ENCODE peak calls at places on chromosomes 16 and 17, in six cellular contexts. H is skeletal muscle cell, O is H1, E is osteoblast, Y is fibroblast of lung, T is PC-9. I is an unnamed sample.

GRCh38 chr17:76307299-76307965 is 644 bp downstream of the QRICH2 start:
- DNase-seq in Y (no peak), H (no peak), O (no peak), E (peak; percentile 32), T (no peak), I (no peak)

GRCh38 chr17:83053779-83054451 is 25.5 kb upstream of the METRNL start:
- DNase-seq in E (peak; percentile 51), T (no peak), Y (no peak), H (no peak), O (no peak), I (no peak)

GRCh38 chr16:28082624-28083023 is 19.1 kb upstream of the GSG1L start:
- DNase-seq in H (no peak), O (no peak), E (peak; percentile 11), Y (no peak), T (peak; percentile 22), I (no peak)

GRCh38 chr17:48555183-48555615 is 10.3 kb upstream of the HOXB2 start:
- DNase-seq in T (no peak), H (peak; percentile 74), E (no peak), O (no peak), Y (peak; percentile 99), I (no peak)

GRCh38 chr16:867421-868385 is 67.2 kb upstream of the GNG13 start:
- DNase-seq in O (no peak), E (peak; percentile 70), H (no peak), T (no peak), Y (no peak), I (no peak)

GRCh38 chr16:10189861-10190390 is 7.7 kb upstream of the GRIN2A start:
- DNase-seq in Y (no peak), H (no peak), O (no peak), T (no peak), E (no peak), I (no peak)

GRCh38 chr16:24851700-24852099 is 5.9 kb downstream of the SLC5A11 start:
- DNase-seq in T (no peak), Y (peak; percentile 75), E (no peak), O (no peak), H (no peak), I (no peak)

GRCh38 chr17:15963670-15964110 is 18.8 kb downstream of the ADORA2B start:
- DNase-seq in E (no peak), Y (peak; percentile 91), H (no peak), T (peak; percentile 94), O (no peak), I (no peak)

GRCh38 chr17:75878174-75878998 is at the start of gene TRIM47:
- DNase-seq in T (peak; percentile 74), H (no peak), Y (peak; percentile 65), E (peak; percentile 94), O (no peak), I (no peak)

GRCh38 chr16:70588565-70588964 is 57.8 kb upstream of the IL34 start:
- DNase-seq in E (no peak), H (no peak), Y (peak; percentile 38), T (no peak), O (no peak), I (no peak)

GRCh38 chr16:56549744-56550385 is 15.0 kb upstream of the MT4 start:
- DNase-seq in E (no peak), T (no peak), O (no peak), Y (peak; percentile 6), H (no peak), I (no peak)

GRCh38 chr16:21626659-21627277 is 25.6 kb downstream of the IGSF6 start:
- DNase-seq in T (peak; percentile 34), Y (peak; percentile 83), E (peak; percentile 83), H (peak; percentile 93), O (no peak), I (peak; percentile 78)

GRCh38 chr16:17526956-17527355 is 56.2 kb upstream of the XYLT1 start:
- DNase-seq in H (no peak), O (no peak), E (no peak), T (no peak), Y (no peak), I (no peak)

GRCh38 chr16:15855704-15856003 is 1.2 kb downstream of the MYH11 start:
- DNase-seq in E (no peak), H (no peak), O (no peak), Y (no peak), T (no peak), I (no peak)

GRCh38 chr17:30588798-30589247 is 111.6 kb downstream of the GOSR1 start:
- DNase-seq in T (no peak), O (no peak), Y (no peak), H (no peak), E (no peak), I (no peak)

GRCh38 chr17:77501101-77501566 is 360.4 kb downstream of the SEC14L1 start:
- DNase-seq in H (no peak), T (no peak), O (no peak), Y (no peak), E (peak; percentile 95), I (peak; percentile 39)

GRCh38 chr17:32445976-32446375 is 1.7 kb downstream of the PSMD11 start:
- DNase-seq in O (no peak), E (peak; percentile 30), T (no peak), H (no peak), Y (peak; percentile 62), I (no peak)
- H3K4me3 ChIP-seq in O (peak overlapping the region; percentile 98), E (peak overlapping the region; percentile 88), T (peak overlapping the region; percentile 99), H (peak overlapping the region; percentile 95), Y (peak overlapping the region; percentile 78), I (peak overlapping the region; percentile 95)

GRCh38 chr16:49443576-49443975 is 70.0 kb downstream of the C16orf78 start:
- DNase-seq in H (no peak), T (no peak), O (no peak), Y (no peak), E (no peak), I (no peak)

GRCh38 chr16:49442805-49443204 is 69.2 kb downstream of the C16orf78 start:
- DNase-seq in H (no peak), O (no peak), T (no peak), Y (no peak), E (no peak), I (no peak)

GRCh38 chr16:49439676-49440075 is 66.1 kb downstream of the C16orf78 start:
- DNase-seq in E (no peak), Y (no peak), H (no peak), O (no peak), T (no peak), I (no peak)

GRCh38 chr16:49440156-49441065 is 66.8 kb downstream of the C16orf78 start:
- DNase-seq in Y (no peak), O (no peak), H (no peak), T (no peak), E (no peak), I (no peak)

DNA sequence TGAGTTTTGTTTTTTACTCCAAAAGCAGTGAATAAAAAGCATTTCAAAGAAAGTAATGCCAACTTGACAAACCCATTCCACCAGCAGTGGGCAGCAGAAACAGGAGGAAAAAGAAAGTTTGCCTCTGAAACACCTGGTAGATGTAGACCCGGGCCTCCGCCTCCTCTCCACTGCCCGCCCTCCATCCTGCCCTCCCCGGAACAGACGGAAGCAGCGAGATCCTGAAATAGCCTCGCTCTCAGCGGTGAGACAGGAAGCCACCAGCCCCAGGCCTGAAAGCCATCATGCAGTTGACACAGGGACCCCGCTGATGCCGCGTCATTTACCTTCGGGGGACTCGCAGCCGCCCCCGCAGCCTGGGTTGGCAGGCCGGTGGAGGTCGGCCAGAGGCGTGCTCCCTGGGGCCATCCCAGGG is 67.8 kb downstream of the C16orf78 start:
- DNase-seq in H (no peak), T (no peak), E (no peak), O (no peak), Y (no peak), I (peak; percentile 94)
- H3K4me3 ChIP-seq in H (no peak overlapping the region), T (no peak overlapping the region), E (no peak overlapping the region), O (no peak overlapping the region), Y (no peak overlapping the region), I (peak overlapping the region; percentile 50)

DNA sequence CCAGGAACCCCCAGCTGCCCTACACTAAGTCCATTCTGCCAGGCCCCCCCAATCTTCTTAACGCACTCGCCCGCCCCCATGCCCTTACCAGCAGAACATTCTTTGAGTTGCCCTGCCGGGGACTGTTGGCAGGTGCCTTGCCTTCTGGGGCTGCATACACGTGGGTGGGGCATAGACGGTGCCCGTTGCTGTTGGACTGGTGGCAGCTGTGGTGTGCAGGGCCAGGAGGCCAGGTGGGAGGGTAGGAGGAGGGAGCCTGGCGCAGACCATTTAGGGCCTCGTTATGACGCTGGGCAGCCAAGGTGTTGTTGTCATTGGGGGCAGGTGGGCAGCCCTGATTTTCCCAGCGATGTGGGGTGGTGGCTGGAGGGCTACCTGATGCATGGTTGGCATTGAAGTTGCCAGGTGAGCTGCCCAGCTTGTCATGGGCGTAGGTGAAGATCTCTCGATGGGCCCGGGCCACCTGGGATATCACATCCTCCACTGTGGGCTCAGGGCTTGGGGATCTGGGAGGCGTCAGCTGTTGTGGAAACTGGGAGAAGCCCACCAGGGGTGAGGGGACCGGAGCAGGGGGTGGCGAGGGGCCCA is 4.9 kb downstream of the NR1D1 start:
- DNase-seq in T (no peak), H (no peak), Y (no peak), O (no peak), E (peak; percentile 21), I (no peak)
- H3K4me3 ChIP-seq in T (no peak overlapping the region), H (no peak overlapping the region), Y (no peak overlapping the region), O (no peak overlapping the region), E (no peak overlapping the region), I (no peak overlapping the region)

GRCh38 chr17:69871318-69871717 is 203.7 kb upstream of the KCNJ16 start:
- DNase-seq in Y (no peak), O (no peak), T (no peak), H (no peak), E (no peak), I (no peak)

GRCh38 chr17:69870751-69871199 is 204.2 kb upstream of the KCNJ16 start:
- DNase-seq in Y (peak; percentile 69), T (no peak), E (no peak), H (peak; percentile 30), O (peak; percentile 15), I (no peak)

GRCh38 chr17:69872675-69873262 is 202.3 kb upstream of the KCNJ16 start:
- DNase-seq in T (no peak), H (no peak), O (no peak), Y (no peak), E (no peak), I (no peak)

GRCh38 chr17:69869667-69870066 is 205.4 kb upstream of the KCNJ16 start:
- DNase-seq in O (no peak), T (no peak), E (no peak), H (no peak), Y (no peak), I (no peak)

DNA sequence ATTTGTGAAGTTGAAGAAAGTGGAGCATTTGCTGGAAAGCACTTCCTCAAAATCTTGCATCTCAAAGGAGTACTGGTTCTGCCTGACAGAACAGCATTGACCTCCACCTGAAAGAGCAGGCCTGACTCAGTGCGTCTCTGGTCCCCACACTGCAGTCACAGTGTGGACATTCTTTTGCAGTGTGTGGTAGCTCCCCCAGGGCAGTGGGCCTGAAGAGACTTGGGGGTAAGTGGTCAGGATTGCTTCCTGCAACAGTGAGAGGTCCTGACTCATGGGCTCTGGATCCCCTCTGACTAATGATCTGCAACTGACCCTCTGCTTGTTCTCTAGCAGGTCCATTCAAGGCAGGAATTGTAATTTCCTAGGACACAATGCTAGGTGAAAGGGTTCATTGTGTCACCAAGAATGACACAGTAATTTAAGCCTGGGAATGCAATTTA is 204.9 kb upstream of the KCNJ16 start:
- DNase-seq in H (peak; percentile 37), T (no peak), O (peak; percentile 50), E (peak; percentile 45), Y (peak; percentile 94), I (no peak)
- H3K4me3 ChIP-seq in H (no peak overlapping the region), T (no peak overlapping the region), O (no peak overlapping the region), E (no peak overlapping the region), Y (no peak overlapping the region), I (no peak overlapping the region)

DNA sequence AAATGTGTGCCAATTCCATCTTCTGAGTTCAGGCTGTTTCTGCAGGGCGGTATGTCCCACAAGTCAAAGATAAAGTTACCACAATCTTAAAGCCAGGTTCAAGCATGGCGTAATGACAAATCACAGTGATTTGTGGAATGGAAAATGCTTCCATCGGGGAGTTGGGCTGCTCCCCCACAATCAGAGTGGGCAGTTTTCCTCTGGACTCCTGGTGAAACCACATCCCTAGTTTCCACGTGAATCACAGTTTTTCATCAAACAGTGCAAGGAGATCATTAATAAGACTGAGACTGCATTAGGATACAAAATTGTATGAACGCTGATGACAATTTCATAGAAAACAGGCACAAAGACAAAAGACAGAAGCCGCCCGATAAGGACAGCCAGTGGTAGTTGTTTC is 3.5 kb downstream of the LITAF start:
- DNase-seq in O (no peak), Y (peak; percentile 95), T (no peak), H (no peak), E (peak; percentile 86), I (no peak)
- H3K4me3 ChIP-seq in O (peak overlapping the region; percentile 48), Y (no peak overlapping the region), T (no peak overlapping the region), H (no peak overlapping the region), E (no peak overlapping the region), I (no peak overlapping the region)